ENCODE peak calls at places on chromosomes 13 and 19, in six cellular contexts. P, Q, I, G, E and A are unnamed samples.

GRCh38 chr13:21478881-21479808 is 20.0 kb upstream of the ZDHHC20 start:
- DNase-seq in P (no peak), Q (peak), I (no peak), G (no peak), E (peak), A (no peak)

GRCh38 chr19:46984077-46985010 is 35.3 kb upstream of the NPAS1 start:
- DNase-seq in P (no peak), Q (no peak), I (no peak), G (peak), E (no peak), A (no peak)

GRCh38 chr19:6697291-6697690 is 23.2 kb downstream of the C3 start:
- DNase-seq in P (no peak), Q (no peak), I (no peak), G (no peak), E (no peak), A (no peak)

GRCh38 chr13:25292301-25292700 is 5.0 kb upstream of the MTMR6 start:
- DNase-seq in P (no peak), Q (no peak), I (no peak), G (no peak), E (no peak), A (no peak)

GRCh38 chr13:23074054-23074805 is 106.5 kb upstream of the SGCG start:
- DNase-seq in P (no peak), Q (no peak), I (no peak), G (no peak), E (peak), A (no peak)

GRCh38 chr13:20525144-20525600 is 485 bp downstream of the CRYL1 start:
- DNase-seq in P (no peak), Q (no peak), I (no peak), G (peak), E (peak), A (no peak)

GRCh38 chr19:20423381-20424207 is 142.0 kb downstream of the ZNF737 start:
- DNase-seq in P (peak), Q (no peak), I (no peak), G (peak), E (peak), A (peak)

GRCh38 chr13:112061367-112062046 is 5.4 kb upstream of the SOX1 start:
- DNase-seq in P (no peak), Q (no peak), I (no peak), G (no peak), E (no peak), A (no peak)

GRCh38 chr19:13022859-13023636 is 27.8 kb downstream of the NFIX start:
- DNase-seq in P (no peak), Q (peak), I (no peak), G (peak), E (peak), A (no peak)

GRCh38 chr19:35109395-35110112 is 6.1 kb upstream of the FXYD3 start:
- DNase-seq in P (no peak), Q (no peak), I (no peak), G (no peak), E (no peak), A (no peak)

GRCh38 chr19:6414793-6415591 is 9.6 kb downstream of the KHSRP start:
- DNase-seq in P (no peak), Q (no peak), I (no peak), G (no peak), E (no peak), A (no peak)

GRCh38 chr19:2235026-2235395 is 1.1 kb downstream of the PLEKHJ1 start:
- DNase-seq in P (no peak), Q (no peak), I (no peak), G (no peak), E (no peak), A (no peak)

GRCh38 chr19:33727331-33728028 is 69.2 kb upstream of the KCTD15 start:
- DNase-seq in P (no peak), Q (no peak), I (no peak), G (no peak), E (no peak), A (no peak)

GRCh38 chr19:30755581-30755980 is 383.4 kb downstream of the ZNF536 start:
- DNase-seq in P (no peak), Q (no peak), I (no peak), G (no peak), E (no peak), A (no peak)

GRCh38 chr19:13334801-13335481 is 171.3 kb downstream of the CACNA1A start:
- DNase-seq in P (no peak), Q (no peak), I (no peak), G (no peak), E (no peak), A (no peak)

GRCh38 chr13:109790951-109791605 is 4.7 kb upstream of the IRS2 start:
- DNase-seq in P (no peak), Q (no peak), I (no peak), G (no peak), E (no peak), A (no peak)

GRCh38 chr13:90201198-90201597 is 1146.3 kb upstream of the MIR17HG start:
- DNase-seq in P (no peak), Q (no peak), I (no peak), G (no peak), E (no peak), A (no peak)

GRCh38 chr19:2455481-2456300 is 1.1 kb downstream of the LMNB2 start:
- DNase-seq in P (peak), Q (no peak), I (peak), G (peak), E (peak), A (peak)

GRCh38 chr19:34999498-35000337 is at the start of gene GRAMD1A:
- DNase-seq in P (peak), Q (peak), I (peak), G (peak), E (peak), A (peak)

GRCh38 chr19:32202244-32202643 is 143.2 kb upstream of the ZNF507 start:
- DNase-seq in P (no peak), Q (no peak), I (peak), G (no peak), E (no peak), A (no peak)

GRCh38 chr19:33248954-33249613 is 23.4 kb upstream of the SLC7A10 start:
- DNase-seq in P (no peak), Q (no peak), I (no peak), G (no peak), E (no peak), A (no peak)

DNA sequence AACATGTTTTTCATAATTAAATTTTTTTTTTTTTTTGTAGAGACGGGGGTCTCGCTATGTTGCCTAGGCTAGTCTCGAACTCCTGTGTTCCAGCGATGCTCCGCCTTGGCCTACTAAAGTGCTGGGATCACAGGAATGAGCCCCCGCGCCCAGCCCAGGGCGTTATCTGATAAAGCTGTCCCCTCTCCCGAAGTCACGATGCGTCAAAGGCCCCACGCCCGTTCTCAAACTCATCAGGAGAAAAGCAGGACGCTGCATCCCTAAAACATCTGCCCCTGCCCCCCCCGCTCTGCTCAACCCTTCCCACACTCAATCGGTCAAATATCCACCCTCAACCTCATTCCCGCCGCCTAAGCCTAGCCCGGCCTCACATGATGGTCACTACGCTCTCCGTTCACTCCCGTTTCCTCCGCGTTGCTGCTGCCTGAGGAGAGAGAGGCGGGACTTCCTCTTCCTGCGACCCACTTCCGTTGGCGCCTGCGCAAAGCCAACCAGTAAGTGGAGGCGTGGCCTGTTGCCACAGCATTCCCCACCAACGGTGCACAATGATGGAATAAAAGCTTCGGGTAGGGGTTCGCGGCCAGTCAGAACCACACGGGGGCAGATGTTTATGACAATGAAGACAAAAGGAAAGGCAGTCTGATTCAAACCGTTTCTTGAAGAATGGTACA is at the start of gene SNRPD2:
- DNase-seq in P (peak), Q (peak), I (peak), G (peak), E (peak), A (peak)
- TF ChIP-seq CTCF in P (no peak), Q (no peak), I (peak), G (no peak), E (no peak), A (no peak)

GRCh38 chr19:11735375-11735774 is 3.4 kb downstream of the ZNF823 start:
- DNase-seq in P (no peak), Q (no peak), I (no peak), G (no peak), E (no peak), A (no peak)

GRCh38 chr19:11738746-11739620 is at the start of gene ZNF823:
- DNase-seq in P (peak), Q (peak), I (peak), G (peak), E (peak), A (peak)

GRCh38 chr19:11736696-11737095 is 2.0 kb downstream of the ZNF823 start:
- DNase-seq in P (no peak), Q (no peak), I (no peak), G (peak), E (no peak), A (peak)

GRCh38 chr19:11737964-11738745 is 591 bp downstream of the ZNF823 start:
- DNase-seq in P (peak), Q (no peak), I (peak), G (peak), E (peak), A (peak)
- TF ChIP-seq CTCF in P (no peak), Q (peak), I (no peak), G (peak), E (no peak), A (no peak)

GRCh38 chr13:30984620-30985019 is 52.2 kb downstream of the TEX26 start:
- DNase-seq in P (no peak), Q (no peak), I (no peak), G (no peak), E (no peak), A (no peak)

GRCh38 chr13:30982911-30983310 is 50.5 kb downstream of the TEX26 start:
- DNase-seq in P (no peak), Q (no peak), I (no peak), G (no peak), E (no peak), A (no peak)

GRCh38 chr13:30983431-30983830 is 51.0 kb downstream of the TEX26 start:
- DNase-seq in P (no peak), Q (no peak), I (no peak), G (no peak), E (no peak), A (no peak)

GRCh38 chr13:30982506-30982905 is 50.0 kb downstream of the TEX26 start:
- DNase-seq in P (no peak), Q (no peak), I (no peak), G (no peak), E (no peak), A (no peak)

DNA sequence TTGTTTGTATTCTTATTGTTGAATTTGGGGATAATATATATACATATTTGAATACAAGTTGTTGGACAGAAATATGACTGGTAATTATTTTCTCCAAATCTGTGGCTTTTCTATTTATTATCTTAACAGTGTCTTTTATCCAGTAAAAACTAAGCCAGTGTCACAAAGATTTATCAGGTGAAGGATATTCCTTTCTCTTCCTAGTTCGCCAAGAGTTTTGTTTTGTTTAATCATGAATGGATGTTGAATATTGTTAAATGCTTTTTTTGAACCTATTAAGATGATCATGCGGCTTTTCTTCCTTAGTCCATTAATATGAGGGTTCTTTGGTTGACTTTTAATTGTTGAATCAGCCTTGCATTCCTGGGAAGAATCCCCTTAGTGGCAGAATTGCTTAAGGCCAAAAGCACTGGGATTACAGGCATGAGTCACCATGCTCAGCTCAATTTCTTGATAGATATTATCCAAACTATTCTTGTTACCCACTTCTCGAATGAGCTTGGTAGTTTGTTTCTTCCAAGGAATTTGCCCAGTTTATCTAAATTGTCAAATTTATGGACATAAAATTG is 53.3 kb downstream of the TEX26 start:
- DNase-seq in P (no peak), Q (peak), I (no peak), G (no peak), E (no peak), A (no peak)
- TF ChIP-seq CTCF in P (no peak), Q (no peak), I (no peak), G (no peak), E (no peak), A (no peak)

GRCh38 chr13:39602277-39602613 is 748 bp downstream of the LHFPL6 start:
- DNase-seq in P (no peak), Q (no peak), I (no peak), G (no peak), E (no peak), A (no peak)

GRCh38 chr13:39599842-39600241 is 3.2 kb downstream of the LHFPL6 start:
- DNase-seq in P (no peak), Q (no peak), I (no peak), G (no peak), E (no peak), A (no peak)

GRCh38 chr13:39602614-39603366 is at the start of gene LHFPL6:
- DNase-seq in P (no peak), Q (peak), I (peak), G (peak), E (peak), A (peak)

GRCh38 chr13:39601636-39602035 is 1.4 kb downstream of the LHFPL6 start:
- DNase-seq in P (no peak), Q (no peak), I (no peak), G (no peak), E (no peak), A (no peak)

DNA sequence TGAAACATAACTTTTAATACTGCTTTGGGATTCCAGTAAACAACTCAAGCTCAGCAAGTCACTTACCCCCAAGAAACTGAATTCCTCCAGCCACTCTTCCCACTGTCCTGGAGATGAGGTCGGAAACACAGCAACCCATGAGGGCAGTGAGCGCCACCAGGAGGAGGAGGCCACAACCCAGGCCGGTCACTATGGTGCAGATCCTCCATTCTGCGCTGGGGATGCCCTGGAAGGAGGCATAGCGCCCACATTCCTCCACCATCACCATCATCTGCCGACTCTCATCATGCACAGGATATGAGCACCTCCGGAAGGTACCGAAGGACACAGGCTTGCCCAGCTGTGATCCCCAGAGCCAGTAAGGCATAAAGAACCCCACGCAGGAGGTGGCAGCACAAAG is 2.2 kb downstream of the LHFPL6 start:
- DNase-seq in P (no peak), Q (no peak), I (no peak), G (peak), E (no peak), A (no peak)
- TF ChIP-seq CTCF in P (no peak), Q (no peak), I (peak), G (peak), E (no peak), A (no peak)

GRCh38 chr19:17834350-17835181 is 13.2 kb downstream of the JAK3 start:
- DNase-seq in P (no peak), Q (no peak), I (no peak), G (no peak), E (no peak), A (no peak)
- TF ChIP-seq CTCF in P (no peak), Q (peak), I (peak), G (no peak), E (no peak), A (no peak)

GRCh38 chr13:65660696-65661095 is 1569.4 kb downstream of the PCDH9 start:
- DNase-seq in P (no peak), Q (no peak), I (no peak), G (no peak), E (no peak), A (no peak)

GRCh38 chr13:65653548-65654078 is 1576.5 kb downstream of the PCDH9 start:
- DNase-seq in P (no peak), Q (no peak), I (no peak), G (no peak), E (no peak), A (no peak)

DNA sequence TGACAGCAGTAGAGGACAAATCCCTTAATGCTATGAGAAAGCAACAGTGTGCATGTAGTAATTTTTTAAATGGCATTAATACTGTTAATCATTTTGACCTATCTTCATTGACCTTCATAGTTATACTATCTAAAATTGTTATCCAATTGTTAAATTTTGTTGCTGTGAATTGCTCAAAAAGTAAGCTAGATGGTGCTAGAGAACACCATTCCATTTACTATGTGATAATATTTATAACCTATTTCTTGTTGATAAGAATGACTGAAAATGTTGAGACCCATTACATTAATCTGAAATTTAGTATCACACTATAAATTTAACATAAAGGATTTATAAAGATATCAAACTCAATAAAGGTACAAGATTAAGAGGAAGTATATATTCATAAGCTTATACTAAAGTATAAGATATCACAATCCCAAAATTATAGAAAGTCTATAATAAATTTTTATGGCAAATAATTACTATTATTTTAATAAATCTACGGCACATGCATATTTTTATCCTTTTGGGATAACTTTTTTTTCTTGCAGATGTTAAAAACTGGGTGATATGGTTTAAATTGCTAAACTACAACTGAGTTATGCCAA is 1573.3 kb downstream of the PCDH9 start:
- DNase-seq in P (no peak), Q (no peak), I (no peak), G (no peak), E (no peak), A (no peak)
- TF ChIP-seq CTCF in P (no peak), Q (peak), I (peak), G (peak), E (no peak), A (no peak)

GRCh38 chr13:28268800-28269223 is 130.5 kb downstream of the PAN3 start:
- DNase-seq in P (no peak), Q (no peak), I (no peak), G (no peak), E (no peak), A (no peak)

DNA sequence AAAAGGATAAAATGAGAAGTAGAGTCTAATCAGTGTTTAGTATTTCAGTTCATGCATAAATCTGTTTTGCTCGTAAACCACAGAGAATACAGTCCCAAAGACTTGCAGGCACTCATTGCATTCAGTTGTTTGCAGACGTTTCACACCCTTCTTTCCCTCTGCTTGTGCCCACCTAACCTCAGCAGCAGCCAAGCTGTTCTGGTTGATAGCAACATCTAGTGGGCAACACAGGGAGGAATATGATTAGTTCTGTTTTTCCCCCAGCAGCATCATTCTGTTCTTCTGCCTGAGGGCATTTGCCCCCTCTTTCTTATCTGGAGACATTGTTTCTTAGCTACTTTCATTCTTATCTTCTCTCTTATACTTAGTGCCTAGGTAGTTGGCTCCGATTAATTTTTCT is 135.6 kb downstream of the PAN3 start:
- DNase-seq in P (no peak), Q (no peak), I (no peak), G (no peak), E (no peak), A (no peak)
- TF ChIP-seq CTCF in P (no peak), Q (peak), I (peak), G (no peak), E (no peak), A (no peak)

DNA sequence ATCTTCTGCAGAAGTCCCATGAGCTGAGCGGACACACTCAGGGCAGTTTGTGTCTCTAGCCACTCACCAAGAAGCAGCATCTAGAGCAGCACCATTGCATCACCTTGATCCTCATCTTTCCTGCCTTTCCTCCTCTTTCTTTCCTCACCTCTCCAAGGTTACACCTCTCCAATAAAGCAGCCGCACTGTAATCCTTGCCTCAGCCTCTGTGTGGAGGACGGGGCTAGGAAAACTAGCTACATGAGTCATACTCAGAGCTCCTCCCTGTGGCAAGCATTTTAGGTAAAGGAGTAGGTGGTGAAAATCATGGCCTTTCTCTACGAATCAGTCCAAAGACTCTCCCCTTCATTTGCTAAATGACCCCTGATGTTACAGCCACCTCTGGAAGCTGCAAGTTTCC is 108.8 kb downstream of the DNAJC15 start:
- DNase-seq in P (no peak), Q (no peak), I (no peak), G (no peak), E (no peak), A (no peak)
- TF ChIP-seq CTCF in P (no peak), Q (peak), I (peak), G (peak), E (no peak), A (no peak)

GRCh38 chr13:49495783-49496762 is at the start of gene PHF11:
- DNase-seq in P (peak), Q (no peak), I (peak), G (peak), E (peak), A (peak)
- TF ChIP-seq CTCF in P (no peak), Q (no peak), I (peak), G (peak), E (no peak), A (no peak)

GRCh38 chr13:99606322-99607089 is 105.2 kb downstream of the TM9SF2 start:
- DNase-seq in P (peak), Q (peak), I (peak), G (peak), E (peak), A (peak)
- TF ChIP-seq CTCF in P (no peak), Q (no peak), I (no peak), G (no peak), E (no peak), A (no peak)